ENCODE peak calls at places on chromosomes 16 and 17, in nine cellular contexts. P is fibroblast of pulmonary artery; H is left ventricle myocardium inferior; R is ascending aorta; W is AG04449; S is CD8-positive, alpha-beta T cell; J is effector memory CD4-positive, alpha-beta T cell; F is ovary; M is psoas muscle. T is an unnamed sample.

GRCh38 chr17:17414316-17414937 is 62.4 kb upstream of the MED9 start:
- DNase-seq in J (no peak), R (no peak), F (no peak), W (no peak), S (no peak), H (no peak), M (peak), P (peak), T (no peak)

GRCh38 chr16:52546291-52546941 is 527 bp downstream of the TOX3 start:
- DNase-seq in W (no peak), R (no peak), J (no peak), F (no peak), P (no peak), S (no peak), H (no peak), M (no peak), T (no peak)

GRCh38 chr17:74288785-74289184 is 14.8 kb downstream of the DNAI2 start:
- DNase-seq in M (no peak), P (no peak), W (no peak), H (no peak), R (no peak), F (no peak), J (no peak), S (no peak), T (no peak)

GRCh38 chr16:19123535-19124178 is 9.9 kb downstream of the ITPRIPL2 start:
- DNase-seq in H (no peak), J (no peak), W (no peak), R (no peak), M (peak), P (no peak), F (no peak), S (no peak), T (no peak)

GRCh38 chr17:31530391-31530990 is 139.0 kb downstream of the RAB11FIP4 start:
- DNase-seq in J (no peak), R (no peak), W (no peak), M (no peak), S (no peak), H (no peak), F (peak), P (no peak), T (no peak)

GRCh38 chr17:7296189-7296861 is 1.9 kb upstream of the YBX2 start:
- DNase-seq in P (peak), H (peak), J (peak), W (no peak), M (peak), S (no peak), R (peak), F (peak), T (peak)

GRCh38 chr16:89198417-89199240 is 1.7 kb downstream of the SLC22A31 start:
- DNase-seq in M (peak), W (no peak), S (no peak), J (no peak), H (no peak), F (no peak), P (no peak), R (no peak), T (no peak)

GRCh38 chr16:82317411-82318168 is 147.6 kb upstream of the MPHOSPH6 start:
- DNase-seq in R (no peak), W (no peak), P (no peak), J (no peak), S (no peak), F (no peak), H (no peak), M (no peak), T (no peak)

GRCh38 chr16:84448444-84448843 is 56.0 kb downstream of the MEAK7 start:
- DNase-seq in M (no peak), W (no peak), S (no peak), R (no peak), F (no peak), H (no peak), P (no peak), J (no peak), T (no peak)

GRCh38 chr16:28131210-28131609 is 67.7 kb upstream of the GSG1L start:
- DNase-seq in W (no peak), F (peak), R (no peak), J (no peak), P (no peak), H (no peak), M (no peak), S (no peak), T (no peak)

GRCh38 chr17:4162366-4162765 is 19.4 kb downstream of the CYB5D2 start:
- DNase-seq in F (no peak), P (no peak), R (no peak), H (no peak), J (no peak), W (no peak), M (no peak), S (no peak), T (no peak)

GRCh38 chr16:77856455-77857138 is 68.2 kb downstream of the VAT1L start:
- DNase-seq in F (no peak), M (no peak), P (no peak), J (no peak), S (no peak), H (no peak), R (peak), W (no peak), T (no peak)
- H3K4me3 ChIP-seq in F (no peak), M (no peak), P (no peak), J (no peak), S (no peak), H (no peak), R (no peak), W (no peak), T (no peak)

GRCh38 chr16:23182206-23182674 is 305 bp upstream of the SCNN1G start:
- DNase-seq in W (no peak), R (peak), M (peak), H (peak), F (peak), S (peak), P (peak), J (peak), T (peak)

GRCh38 chr16:23185661-23186060 is 3.1 kb downstream of the SCNN1G start:
- DNase-seq in F (no peak), M (no peak), S (no peak), H (no peak), W (no peak), J (no peak), R (no peak), P (no peak), T (no peak)

GRCh38 chr16:23181506-23181905 is 1.0 kb upstream of the SCNN1G start:
- DNase-seq in P (no peak), W (no peak), S (no peak), J (no peak), R (no peak), H (no peak), M (no peak), F (no peak), T (no peak)

GRCh38 chr16:23183486-23183862 is 929 bp downstream of the SCNN1G start:
- DNase-seq in R (no peak), J (no peak), S (no peak), P (no peak), W (no peak), M (no peak), F (no peak), H (no peak), T (no peak)

GRCh38 chr16:23182675-23183485 is at the start of gene SCNN1G:
- DNase-seq in J (no peak), H (peak), F (no peak), S (no peak), M (no peak), R (no peak), P (no peak), W (no peak), T (no peak)
- H3K4me3 ChIP-seq in J (no peak), H (peak), F (peak), S (peak), M (peak), R (peak), P (no peak), W (peak), T (no peak)

GRCh38 chr17:79790805-79791353 is 6.0 kb downstream of the CBX8 start:
- DNase-seq in J (no peak), R (no peak), M (no peak), S (no peak), W (no peak), H (no peak), P (no peak), F (no peak), T (peak)
- H3K4me3 ChIP-seq in J (no peak), R (no peak), M (no peak), S (peak), W (no peak), H (no peak), P (no peak), F (no peak), T (no peak)

GRCh38 chr16:65807858-65808257 is 558.6 kb upstream of the CDH5 start:
- DNase-seq in R (no peak), P (no peak), S (no peak), M (no peak), J (no peak), F (no peak), W (no peak), H (no peak), T (no peak)
- H3K4me3 ChIP-seq in R (no peak), P (no peak), S (no peak), M (no peak), J (no peak), F (no peak), W (no peak), H (no peak), T (no peak)

GRCh38 chr16:57632568-57632967 is 4.1 kb downstream of the ADGRG1 start:
- DNase-seq in J (no peak), P (no peak), W (no peak), F (no peak), R (no peak), H (peak), M (no peak), S (no peak), T (no peak)
- H3K4me3 ChIP-seq in J (no peak), P (no peak), W (no peak), F (no peak), R (no peak), H (peak), M (no peak), S (no peak), T (no peak)

GRCh38 chr17:44132275-44132821 is 8.9 kb upstream of the HDAC5 start:
- DNase-seq in F (no peak), W (no peak), M (no peak), S (no peak), J (no peak), H (no peak), P (no peak), R (no peak), T (no peak)

GRCh38 chr17:44134752-44135568 is 6.8 kb upstream of the HROB start:
- DNase-seq in M (no peak), W (no peak), J (no peak), R (no peak), S (no peak), P (no peak), H (no peak), F (no peak), T (no peak)

GRCh38 chr17:44133918-44134476 is 7.7 kb upstream of the HROB start:
- DNase-seq in S (no peak), P (no peak), R (no peak), M (no peak), F (no peak), W (no peak), H (no peak), J (no peak), T (no peak)

GRCh38 chr17:44137891-44138709 is 3.6 kb upstream of the HROB start:
- DNase-seq in R (peak), S (no peak), H (peak), M (peak), J (peak), F (peak), P (peak), W (peak), T (no peak)
- H3K4me3 ChIP-seq in R (peak), S (no peak), H (no peak), M (peak), J (no peak), F (no peak), P (peak), W (peak), T (no peak)

DNA sequence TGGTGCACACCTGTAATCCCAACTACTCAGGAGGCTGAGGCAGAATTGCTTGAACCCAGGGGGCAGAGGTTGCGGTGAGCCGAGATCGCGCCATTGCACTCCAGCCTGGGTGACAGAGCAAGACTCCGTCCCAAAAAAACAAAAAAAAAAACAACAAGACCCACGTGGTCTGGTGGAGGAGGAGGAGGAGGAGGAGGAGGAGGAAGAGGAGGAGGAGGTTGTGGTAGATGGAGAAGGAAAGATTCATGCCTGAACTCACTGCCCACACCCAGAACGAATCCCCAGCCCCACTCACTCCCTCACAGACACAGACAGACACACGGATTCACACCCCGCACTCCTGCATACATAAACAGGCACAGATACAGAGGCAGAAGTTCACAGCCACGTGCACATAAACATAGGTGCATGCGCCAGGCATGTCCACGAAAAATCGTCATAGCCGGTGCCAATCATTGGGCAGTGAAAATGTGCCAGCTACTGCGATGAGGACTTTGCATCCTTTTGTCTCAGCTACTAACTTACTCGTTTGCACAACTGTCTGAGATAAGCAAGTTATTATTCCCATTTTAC is 138.5 kb downstream of the WSCD1 start:
- DNase-seq in W (no peak), S (no peak), J (no peak), R (no peak), M (no peak), F (no peak), H (no peak), P (no peak), T (no peak)
- H3K4me3 ChIP-seq in W (no peak), S (no peak), J (no peak), R (no peak), M (no peak), F (no peak), H (no peak), P (no peak), T (no peak)

DNA sequence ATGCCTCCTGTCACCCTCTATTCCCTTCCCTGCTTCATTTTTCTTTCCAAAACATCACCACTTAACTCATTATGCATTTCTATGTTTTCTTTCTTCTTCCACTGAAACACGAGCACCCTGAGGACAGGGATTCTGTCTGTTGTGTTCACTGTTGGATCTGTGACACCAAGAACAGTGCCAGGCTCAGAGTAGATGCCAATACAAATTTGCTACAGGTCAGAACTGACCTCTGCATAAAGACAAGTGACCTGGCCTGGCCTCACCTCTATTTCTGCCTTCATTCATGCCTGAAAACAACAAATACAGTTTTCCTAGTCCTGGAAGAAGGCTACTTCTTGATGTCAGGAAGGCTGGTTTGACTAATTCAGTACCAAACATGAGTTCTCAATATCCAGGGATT is 45.1 kb downstream of the SMPD3 start:
- DNase-seq in J (no peak), P (no peak), W (no peak), S (no peak), F (no peak), M (no peak), H (no peak), R (no peak), T (no peak)
- H3K4me3 ChIP-seq in J (no peak), P (no peak), W (no peak), S (no peak), F (no peak), M (no peak), H (no peak), R (no peak), T (no peak)

GRCh38 chr16:65119905-65120341 is 1.9 kb downstream of the CDH11 start:
- DNase-seq in F (peak), P (peak), M (no peak), R (no peak), H (no peak), J (no peak), W (no peak), S (no peak), T (no peak)
- H3K4me3 ChIP-seq in F (peak), P (peak), M (peak), R (peak), H (peak), J (no peak), W (peak), S (no peak), T (no peak)